ENCODE peak calls at places on chromosomes 6 and 20, in six cellular contexts. B, H, K, S, Y and W are unnamed samples.

GRCh38 chr20:40810336-40810735 is 121.3 kb upstream of the MAFB start:
- DNase-seq in Y (no peak), S (no peak), B (no peak), K (no peak), H (no peak), W (no peak)

GRCh38 chr6:89007209-89008001 is 44.0 kb upstream of the RNGTT start:
- DNase-seq in K (no peak), S (no peak), Y (peak; percentile 1), B (no peak), H (no peak), W (no peak)

GRCh38 chr6:81748946-81749345 is 3.5 kb downstream of the TENT5A start:
- DNase-seq in K (no peak), S (no peak), H (no peak), Y (no peak), B (no peak), W (no peak)

GRCh38 chr20:36167826-36168634 is 13.5 kb downstream of the EPB41L1 start:
- DNase-seq in Y (no peak), H (no peak), K (peak; percentile 8), S (no peak), B (no peak), W (no peak)

GRCh38 chr20:3796477-3797225 is 541 bp downstream of the CDC25B start:
- DNase-seq in H (no peak), S (no peak), B (no peak), K (no peak), Y (no peak), W (peak; percentile 70)

GRCh38 chr6:85278456-85279035 is 171.3 kb upstream of the NT5E start:
- DNase-seq in S (peak; percentile 3), K (no peak), Y (no peak), B (no peak), H (no peak), W (no peak)

GRCh38 chr6:137332637-137333228 is 113.5 kb upstream of the IFNGR1 start:
- DNase-seq in S (peak; percentile 58), B (no peak), Y (peak; percentile 58), K (no peak), H (no peak), W (no peak)

GRCh38 chr6:40957616-40958492 is 81.2 kb downstream of the UNC5CL start:
- DNase-seq in S (no peak), H (no peak), Y (peak; percentile 4), K (peak; percentile 24), B (no peak), W (no peak)

GRCh38 chr20:25081730-25082497 is at the start of gene VSX1:
- DNase-seq in B (no peak), H (no peak), S (no peak), K (no peak), Y (no peak), W (peak; percentile 78)

GRCh38 chr6:11672261-11672660 is 106.3 kb downstream of the ADTRP start:
- DNase-seq in H (no peak), K (no peak), B (no peak), Y (no peak), S (no peak), W (no peak)

GRCh38 chr20:45867811-45868176 is 10.4 kb downstream of the ZSWIM3 start:
- DNase-seq in S (peak; percentile 32), B (no peak), K (no peak), H (no peak), Y (no peak), W (no peak)

GRCh38 chr6:134080171-134080795 is 27.9 kb upstream of the SLC2A12 start:
- DNase-seq in K (no peak), B (no peak), Y (peak; percentile 27), H (no peak), S (peak; percentile 68), W (no peak)

GRCh38 chr6:43760799-43761168 is 9.2 kb upstream of the VEGFA start:
- DNase-seq in H (no peak), S (no peak), B (no peak), Y (no peak), K (no peak), W (no peak)

GRCh38 chr6:140153703-140154102 is 779.3 kb upstream of the CITED2 start:
- DNase-seq in B (no peak), K (no peak), S (no peak), H (no peak), Y (no peak), W (no peak)

GRCh38 chr20:49644980-49645565 is 68.6 kb downstream of the B4GALT5 start:
- DNase-seq in B (no peak), Y (no peak), K (no peak), H (no peak), S (no peak), W (no peak)

GRCh38 chr20:34922654-34923381 is 32.8 kb downstream of the GSS start:
- DNase-seq in K (no peak), H (peak; percentile 35), B (peak; percentile 11), S (peak; percentile 56), Y (peak; percentile 53), W (no peak)

GRCh38 chr20:44208770-44209169 is 1.8 kb downstream of the OSER1 start:
- DNase-seq in B (no peak), H (no peak), Y (no peak), K (no peak), S (no peak), W (no peak)

GRCh38 chr20:22924036-22924737 is 110.9 kb upstream of the SSTR4 start:
- DNase-seq in B (no peak), S (no peak), K (no peak), H (no peak), Y (no peak), W (no peak)

GRCh38 chr6:88166493-88166900 is 350 bp upstream of the CNR1 start:
- DNase-seq in B (no peak), S (peak; percentile 42), K (no peak), Y (no peak), H (no peak), W (peak; percentile 80)

GRCh38 chr6:148462203-148462602 is 119.6 kb downstream of the SASH1 start:
- DNase-seq in Y (no peak), K (no peak), S (no peak), H (no peak), B (no peak), W (no peak)

GRCh38 chr6:13762648-13763441 is 51.2 kb upstream of the RANBP9 start:
- DNase-seq in S (no peak), H (no peak), Y (peak; percentile 58), K (no peak), B (peak; percentile 30), W (no peak)

GRCh38 chr20:33839591-33839990 is 28.4 kb downstream of the CHMP4B start:
- DNase-seq in S (no peak), H (peak; percentile 71), K (no peak), B (no peak), Y (no peak), W (no peak)

GRCh38 chr20:47502271-47502730 is 614 bp downstream of the NCOA3 start:
- DNase-seq in K (no peak), B (no peak), S (peak; percentile 22), Y (no peak), H (peak; percentile 9), W (no peak)

GRCh38 chr6:160028487-160029275 is 59.8 kb downstream of the IGF2R start:
- DNase-seq in H (peak; percentile 25), S (no peak), B (no peak), K (no peak), Y (no peak), W (no peak)

GRCh38 chr6:27726620-27727023 is 185.6 kb downstream of the OR2B2 start:
- DNase-seq in K (peak; percentile 44), Y (peak; percentile 60), H (no peak), S (peak; percentile 81), B (no peak), W (no peak)

DNA sequence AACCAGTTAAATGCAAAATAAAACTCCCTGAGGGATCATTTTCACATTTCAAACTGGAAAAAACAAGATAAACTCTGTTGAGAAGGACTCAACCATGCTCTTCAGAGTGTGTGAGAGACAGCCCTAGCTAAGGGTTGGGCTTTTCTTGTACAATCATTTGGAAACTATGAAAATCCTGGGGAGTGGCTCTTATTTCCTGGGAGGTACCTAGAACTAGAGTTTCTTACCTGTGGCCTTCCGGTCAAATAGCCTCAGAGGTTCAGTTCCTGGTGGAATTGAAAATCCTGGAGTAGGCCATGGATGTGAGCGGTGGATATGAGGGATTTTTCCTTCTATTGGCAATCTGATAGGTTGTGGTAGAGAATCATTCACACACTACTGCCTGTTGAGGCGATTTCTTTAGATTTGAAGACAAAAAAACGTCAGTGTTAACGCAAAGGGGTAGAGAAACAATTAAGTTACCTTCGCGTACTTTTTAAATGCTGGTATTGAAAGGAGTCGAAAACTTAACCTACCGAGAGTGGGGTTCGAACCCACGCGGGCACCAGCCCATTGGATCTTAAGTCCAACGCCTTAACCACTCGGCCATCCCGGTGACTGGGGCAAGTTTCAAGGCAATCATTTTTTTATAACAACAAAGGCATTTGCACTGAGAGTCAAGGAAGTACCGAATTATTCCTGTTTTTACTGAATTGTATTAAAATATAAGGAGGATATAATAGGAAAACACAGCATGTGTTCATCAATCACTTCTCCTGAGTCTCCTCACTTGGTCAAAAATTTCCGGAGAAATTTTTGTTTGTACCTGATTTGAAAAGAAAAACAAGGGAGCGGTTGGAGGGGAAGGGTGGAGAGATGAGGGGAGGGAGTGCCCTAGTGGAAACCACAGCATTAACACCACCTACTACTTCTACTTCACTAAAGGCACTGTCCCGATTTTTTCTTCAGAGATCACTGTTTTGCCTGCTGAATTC is 191.3 kb downstream of the OR2B2 start:
- DNase-seq in B (no peak), K (peak; percentile 87), S (peak; percentile 94), Y (peak; percentile 86), H (no peak), W (peak; percentile 74)
- H3K4me3 ChIP-seq in B (no peak overlapping the region), K (peak overlapping the region; percentile 1), S (peak overlapping the region; percentile 41), Y (peak overlapping the region; percentile 42), H (no peak overlapping the region), W (peak overlapping the region; percentile 42)

DNA sequence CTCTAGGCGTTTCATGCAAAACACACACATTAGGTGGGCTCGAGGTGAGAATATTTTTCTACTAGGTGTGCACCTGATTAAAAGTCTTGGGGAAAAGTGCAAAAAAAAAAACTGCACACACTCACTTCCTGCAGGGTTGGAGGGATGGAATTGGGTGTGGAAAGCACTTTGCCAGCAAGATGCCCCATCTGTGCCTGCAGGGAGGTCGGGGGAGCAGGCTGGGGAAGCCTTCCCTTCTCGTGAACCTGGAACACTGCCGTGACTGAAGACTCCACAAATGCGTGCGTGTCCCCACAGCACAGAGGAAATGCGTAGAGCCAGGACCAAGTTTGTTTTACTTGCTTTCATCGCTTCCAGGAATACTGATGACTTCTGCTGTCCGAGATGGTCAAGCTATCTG is 56.3 kb downstream of the PSMG4 start:
- DNase-seq in H (no peak), B (no peak), Y (no peak), S (no peak), K (no peak), W (no peak)
- H3K27me3 ChIP-seq in H (no peaks in the 10 kb centered on the region), B (no peaks in the 10 kb centered on the region), Y (no peaks in the 10 kb centered on the region), S (no peaks in the 10 kb centered on the region), K (no peaks in the 10 kb centered on the region), W (no peaks in the 10 kb centered on the region)

GRCh38 chr6:830667-831327 is 137.9 kb upstream of the EXOC2 start:
- DNase-seq in K (no peak), Y (no peak), B (no peak), H (no peak), S (no peak), W (no peak)
- H3K4me3 ChIP-seq in K (no peak overlapping the region), Y (no peak overlapping the region), B (no peak overlapping the region), H (no peak overlapping the region), S (no peak overlapping the region), W (no peak overlapping the region)

GRCh38 chr20:58609026-58609425 is 42.1 kb upstream of the STX16 start:
- DNase-seq in S (no peak), H (no peak), Y (no peak), B (no peak), K (no peak), W (no peak)
- H3K27me3 ChIP-seq in S (no peaks in the 10 kb centered on the region), H (no peaks in the 10 kb centered on the region), Y (no peaks in the 10 kb centered on the region), B (no peaks in the 10 kb centered on the region), K (no peaks in the 10 kb centered on the region), W (no peaks in the 10 kb centered on the region)

GRCh38 chr6:167233490-167233889 is 57.6 kb upstream of the UNC93A start:
- DNase-seq in Y (no peak), K (no peak), B (no peak), H (no peak), S (peak; percentile 82), W (no peak)
- H3K4me3 ChIP-seq in Y (no peak overlapping the region), K (no peak overlapping the region), B (no peak overlapping the region), H (no peak overlapping the region), S (no peak overlapping the region), W (no peak overlapping the region)